ENCODE peak calls at places on chromosomes 12 and 14, in five cellular contexts. W is A549, Q is K562, G is H1, M is HepG2. U is an unnamed sample. For H3K4me1, the result is how much of the 10 kb centered on the place peaks cover.

GRCh38 chr12:119679081-119679480 is 11.1 kb downstream of the PRKAB1 start:
- DNase-seq in W (no peak), Q (no peak), G (no peak), M (no peak), U (no peak)

GRCh38 chr14:33120341-33120740 is 181.7 kb downstream of the NPAS3 start:
- DNase-seq in W (no peak), Q (no peak), G (no peak), M (no peak), U (no peak)

GRCh38 chr12:53219116-53219955 is 12.3 kb upstream of the ITGB7 start:
- DNase-seq in W (peak), Q (peak), G (no peak), M (no peak), U (peak)

GRCh38 chr12:52395761-52396434 is 10.2 kb downstream of the KRT82 start:
- DNase-seq in W (peak), Q (peak), G (peak), M (peak), U (no peak)

GRCh38 chr14:96502621-96503251 is 554 bp downstream of the PAPOLA start:
- DNase-seq in W (peak), Q (peak), G (no peak), M (peak), U (peak)

GRCh38 chr12:75954076-75954475 is 77.5 kb downstream of the PHLDA1 start:
- DNase-seq in W (peak), Q (peak), G (no peak), M (peak), U (peak)

GRCh38 chr12:20463920-20464524 is 95.7 kb downstream of the PDE3A start:
- DNase-seq in W (peak), Q (no peak), G (no peak), M (peak), U (peak)

GRCh38 chr12:22334696-22335290 is at the start of gene ST8SIA1:
- DNase-seq in W (no peak), Q (no peak), G (no peak), M (peak), U (no peak)

GRCh38 chr12:62817556-62818271 is 117.2 kb downstream of the PPM1H start:
- DNase-seq in W (no peak), Q (no peak), G (no peak), M (no peak), U (peak)

GRCh38 chr14:104967414-104968152 is 10.6 kb downstream of the AHNAK2 start:
- DNase-seq in W (peak), Q (no peak), G (no peak), M (no peak), U (no peak)

GRCh38 chr14:92729632-92730358 is 18.6 kb downstream of the LGMN start:
- DNase-seq in W (no peak), Q (no peak), G (no peak), M (no peak), U (peak)

GRCh38 chr12:95790912-95791849 is 617 bp upstream of the NTN4 start:
- DNase-seq in W (peak), Q (no peak), G (no peak), M (no peak), U (peak)

GRCh38 chr12:80472912-80473500 is 29.0 kb downstream of the PTPRQ start:
- DNase-seq in W (peak), Q (no peak), G (no peak), M (peak), U (peak)

GRCh38 chr14:68278568-68279436 is 459.2 kb downstream of the RAD51B start:
- DNase-seq in W (peak), Q (peak), G (no peak), M (peak), U (peak)

GRCh38 chr12:107320929-107321618 is 227.7 kb upstream of the CRY1 start:
- DNase-seq in W (peak), Q (no peak), G (no peak), M (no peak), U (peak)

GRCh38 chr14:78697341-78697740 is 527.2 kb downstream of the NRXN3 start:
- DNase-seq in W (peak), Q (no peak), G (no peak), M (peak), U (peak)

GRCh38 chr12:132364348-132364902 is 35.0 kb upstream of the GALNT9 start:
- DNase-seq in W (no peak), Q (no peak), G (no peak), M (no peak), U (no peak)

GRCh38 chr12:118586433-118586832 is 210.1 kb downstream of the SUDS3 start:
- DNase-seq in W (no peak), Q (no peak), G (no peak), M (no peak), U (no peak)

GRCh38 chr14:49585803-49586672 is at the start of gene RPS29:
- DNase-seq in W (peak), Q (peak), G (peak), M (peak), U (peak)

GRCh38 chr12:18546399-18546798 is 191.4 kb downstream of the PLCZ1 start:
- DNase-seq in W (peak), Q (no peak), G (no peak), M (peak), U (peak)

GRCh38 chr14:20631821-20632389 is 9.6 kb downstream of the OR6S1 start:
- DNase-seq in W (peak), Q (peak), G (no peak), M (peak), U (peak)

GRCh38 chr12:122028165-122028591 is 6.5 kb downstream of the BCL7A start:
- DNase-seq in W (no peak), Q (no peak), G (no peak), M (no peak), U (no peak)

GRCh38 chr14:69996197-69996596 is 117.0 kb downstream of the SMOC1 start:
- DNase-seq in W (peak), Q (no peak), G (no peak), M (no peak), U (peak)

GRCh38 chr14:44586910-44587309 is 79.8 kb upstream of the FSCB start:
- DNase-seq in W (no peak), Q (no peak), G (no peak), M (no peak), U (no peak)

GRCh38 chr12:49825971-49826421 is 2.2 kb downstream of the NCKAP5L start:
- DNase-seq in W (no peak), Q (no peak), G (no peak), M (no peak), U (peak)

GRCh38 chr14:94536836-94537235 is 24.4 kb upstream of the SERPINA4 start:
- DNase-seq in W (peak), Q (no peak), G (no peak), M (peak), U (no peak)

DNA sequence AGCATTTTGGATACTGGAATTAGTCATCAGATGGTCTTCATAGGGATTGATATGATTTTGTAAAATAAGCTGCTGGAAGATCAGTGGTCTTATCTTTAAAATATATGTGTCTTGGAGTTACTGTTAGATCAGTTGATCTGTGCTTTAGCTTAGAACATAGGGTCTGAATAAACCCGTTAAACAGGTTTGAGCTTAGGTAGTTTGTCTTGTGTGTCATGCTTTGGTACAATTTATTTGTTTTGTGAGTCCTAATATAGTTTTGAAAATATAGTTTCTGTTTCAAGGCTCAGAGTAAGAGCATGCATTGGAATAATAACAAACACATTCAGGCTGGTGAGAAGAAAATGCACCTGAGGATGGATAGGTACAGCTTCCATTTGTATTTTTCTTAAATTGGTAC is 505.0 kb downstream of the SLC16A7 start:
- DNase-seq in W (no peak), Q (no peak), G (no peak), M (no peak), U (no peak)
- TF ChIP-seq MAFK in W (no peak), Q (no peak), G (no peak), M (no peak), U (no peak)

DNA sequence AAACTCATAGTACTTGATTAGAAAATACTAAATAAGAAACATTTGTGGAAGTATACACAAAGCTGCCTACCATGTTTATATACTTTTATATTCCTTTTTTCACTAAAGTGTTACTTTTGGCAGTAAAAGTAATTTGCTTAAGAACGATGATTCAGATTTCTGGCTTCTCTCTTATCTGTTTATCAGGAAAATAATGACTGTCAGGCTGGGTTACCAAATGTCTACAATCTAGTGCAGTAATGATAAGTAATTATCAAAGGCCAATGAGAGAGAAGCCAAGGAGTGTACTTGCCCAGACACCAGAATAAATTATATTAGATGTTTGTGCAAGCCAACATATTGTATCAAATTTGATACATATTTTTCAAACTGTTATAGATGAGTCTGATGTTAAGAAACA is 113.4 kb downstream of the RALGAPA1 start:
- DNase-seq in W (no peak), Q (no peak), G (no peak), M (no peak), U (peak)
- H3K4me1 ChIP-seq in W (under half), Q (under half), G (under half), M (under half), U (under half)

GRCh38 chr14:102761206-102761605 is 16.0 kb upstream of the TRAF3 start:
- DNase-seq in W (no peak), Q (no peak), G (no peak), M (no peak), U (no peak)
- TF ChIP-seq MAFK in W (no peak), Q (no peak), G (no peak), M (no peak), U (no peak)

GRCh38 chr12:128810182-128811127 is 13.3 kb downstream of the SLC15A4 start:
- DNase-seq in W (no peak), Q (no peak), G (no peak), M (no peak), U (no peak)

GRCh38 chr12:128813392-128813791 is 10.4 kb downstream of the SLC15A4 start:
- DNase-seq in W (no peak), Q (no peak), G (no peak), M (no peak), U (no peak)

GRCh38 chr12:128813883-128814282 is 9.9 kb downstream of the SLC15A4 start:
- DNase-seq in W (no peak), Q (no peak), G (no peak), M (no peak), U (no peak)

GRCh38 chr12:128814411-128815261 is 9.1 kb downstream of the SLC15A4 start:
- DNase-seq in W (no peak), Q (no peak), G (no peak), M (no peak), U (no peak)

DNA sequence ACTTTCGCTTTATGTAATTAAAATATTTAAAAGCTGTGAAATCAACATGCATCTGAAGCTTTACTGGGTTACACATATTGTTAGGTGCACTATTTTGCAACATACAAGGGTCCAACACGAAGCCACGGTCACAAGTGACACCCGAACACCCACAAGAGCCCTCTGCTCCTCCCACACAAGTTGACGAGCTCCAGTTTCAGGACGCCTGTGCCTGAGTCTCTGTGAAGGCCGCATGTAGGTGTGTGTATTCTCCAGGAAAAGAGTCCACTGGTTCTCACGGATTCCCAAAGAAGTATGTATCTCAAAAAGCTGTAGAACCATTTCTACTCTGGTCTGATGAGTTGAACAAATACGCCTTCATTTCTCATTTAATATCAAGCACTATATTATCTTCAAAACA is 12.0 kb downstream of the SLC15A4 start:
- DNase-seq in W (no peak), Q (no peak), G (no peak), M (no peak), U (no peak)
- H3K4me1 ChIP-seq in W (under half), Q (under half), G (under half), M (under half), U (under half)

GRCh38 chr12:71135812-71136176 is 22.0 kb downstream of the TSPAN8 start:
- DNase-seq in W (no peak), Q (no peak), G (no peak), M (no peak), U (no peak)
- TF ChIP-seq MAFK in W (no peak), Q (no peak), G (no peak), M (no peak), U (no peak)

DNA sequence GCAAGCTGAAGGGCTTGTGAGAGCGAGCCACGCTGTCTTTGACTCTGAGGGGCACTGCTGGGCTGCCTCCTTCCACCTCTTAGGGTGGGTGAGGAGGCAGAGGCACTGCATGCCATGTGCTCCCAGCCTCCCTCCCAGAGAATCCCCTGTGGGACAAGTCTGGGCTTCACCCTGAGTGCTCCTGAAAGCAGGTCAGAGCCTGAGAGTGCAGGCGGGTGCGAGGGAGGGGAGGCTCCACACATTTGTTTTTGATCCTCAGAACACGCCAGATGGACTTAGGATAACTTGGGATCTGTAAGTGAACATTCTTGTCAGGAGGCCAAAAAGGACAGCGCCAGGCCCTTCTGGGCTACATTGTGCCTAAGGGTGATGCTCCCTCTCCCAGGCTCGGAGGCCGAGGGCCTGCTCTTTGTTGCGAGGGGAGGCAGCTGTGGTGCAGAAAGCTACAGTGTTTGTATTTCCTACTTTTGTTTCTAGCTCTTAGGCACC is 155.4 kb downstream of the TMX1 start:
- DNase-seq in W (peak), Q (no peak), G (no peak), M (no peak), U (peak)
- H3K4me1 ChIP-seq in W (half or more), Q (under half), G (under half), M (under half), U (under half)